ENCODE peak calls at places on chromosomes 1 and 21, in four cellular contexts. L, H, J and M are unnamed samples.
A peak's percentile ranks its signal among the peaks of the same experiment; 100 is the strongest.

GRCh38 chr1:9316080-9316444 is 23.4 kb downstream of the SPSB1 start:
- DNase-seq in L (no peak), H (no peak), J (no peak), M (no peak)

GRCh38 chr1:1605034-1605591 is 5.2 kb upstream of the FNDC10 start:
- DNase-seq in L (no peak), H (no peak), J (no peak), M (no peak)

GRCh38 chr1:231241751-231242150 is 739 bp downstream of the GNPAT start:
- DNase-seq in L (peak; percentile 71), H (peak; percentile 32), J (no peak), M (peak; percentile 54)

GRCh38 chr1:220407101-220407683 is 120.7 kb upstream of the MARK1 start:
- DNase-seq in L (no peak), H (peak; percentile 43), J (no peak), M (no peak)

GRCh38 chr1:111961773-111962565 is 27.5 kb downstream of the KCND3 start:
- DNase-seq in L (no peak), H (no peak), J (no peak), M (no peak)

GRCh38 chr1:53442297-53442696 is 16.9 kb upstream of the DMRTB1 start:
- DNase-seq in L (no peak), H (no peak), J (no peak), M (no peak)

GRCh38 chr1:151985270-151985669 is 8.4 kb downstream of the S100A10 start:
- DNase-seq in L (no peak), H (no peak), J (no peak), M (no peak)

GRCh38 chr1:115118596-115118995 is 29.3 kb upstream of the TSPAN2 start:
- DNase-seq in L (no peak), H (no peak), J (no peak), M (no peak)

GRCh38 chr1:52706941-52707926 is 9.1 kb upstream of the COA7 start:
- DNase-seq in L (no peak), H (peak; percentile 26), J (no peak), M (no peak)

GRCh38 chr1:205766038-205766437 is 9.2 kb downstream of the RAB29 start:
- DNase-seq in L (no peak), H (no peak), J (no peak), M (no peak)

GRCh38 chr1:2112280-2112701 is 62.1 kb downstream of the PRKCZ start:
- DNase-seq in L (peak; percentile 53), H (no peak), J (no peak), M (no peak)

GRCh38 chr1:201573030-201573429 is 34.1 kb downstream of the NAV1 start:
- DNase-seq in L (no peak), H (no peak), J (no peak), M (no peak)

GRCh38 chr1:228938248-228938891 is 203.1 kb downstream of the RHOU start:
- DNase-seq in L (peak; percentile 58), H (no peak), J (no peak), M (no peak)

GRCh38 chr1:151210830-151211229 is 12.5 kb downstream of the PIP5K1A start:
- DNase-seq in L (no peak), H (no peak), J (no peak), M (no peak)

GRCh38 chr1:217354900-217355299 is 276.0 kb downstream of the GPATCH2 start:
- DNase-seq in L (no peak), H (peak; percentile 20), J (no peak), M (no peak)

GRCh38 chr1:59574085-59574484 is 240.7 kb upstream of the HOOK1 start:
- DNase-seq in L (no peak), H (no peak), J (no peak), M (no peak)

GRCh38 chr1:40575336-40575735 is 43.9 kb downstream of the ZNF684 start:
- DNase-seq in L (no peak), H (no peak), J (no peak), M (no peak)

GRCh38 chr1:46532498-46533178 is 18.8 kb downstream of the KNCN start:
- DNase-seq in L (peak; percentile 88), H (peak; percentile 82), J (peak; percentile 45), M (no peak)

GRCh38 chr1:161307892-161308638 is 1.7 kb downstream of the MPZ start:
- DNase-seq in L (no peak), H (no peak), J (no peak), M (no peak)

GRCh38 chr1:201882665-201883132 is 6.0 kb upstream of the SHISA4 start:
- DNase-seq in L (no peak), H (no peak), J (peak; percentile 32), M (no peak)

GRCh38 chr1:67882196-67882958 is 49.1 kb upstream of the GNG12 start:
- DNase-seq in L (no peak), H (no peak), J (no peak), M (no peak)

GRCh38 chr1:20896824-20897223 is 109.7 kb upstream of the HP1BP3 start:
- DNase-seq in L (no peak), H (peak; percentile 41), J (no peak), M (no peak)

GRCh38 chr1:115492019-115492595 is 149.7 kb upstream of the VANGL1 start:
- DNase-seq in L (no peak), H (no peak), J (no peak), M (no peak)

GRCh38 chr1:19739628-19740027 is 60.1 kb downstream of the TMCO4 start:
- DNase-seq in L (no peak), H (no peak), J (no peak), M (no peak)

GRCh38 chr1:224800486-224801119 is 128.9 kb upstream of the DNAH14 start:
- DNase-seq in L (no peak), H (no peak), J (no peak), M (no peak)

GRCh38 chr1:230503741-230504140 is 77.6 kb upstream of the PGBD5 start:
- DNase-seq in L (no peak), H (no peak), J (no peak), M (no peak)

GRCh38 chr1:44700573-44700972 is 26.1 kb downstream of the ARMH1 start:
- DNase-seq in L (no peak), H (no peak), J (no peak), M (no peak)

GRCh38 chr1:161342186-161342585 is 25.5 kb downstream of the CFAP126 start:
- DNase-seq in L (no peak), H (no peak), J (no peak), M (no peak)

GRCh38 chr21:36135391-36136094 is 664 bp downstream of the CBR3 start:
- DNase-seq in L (peak; percentile 90), H (peak; percentile 66), J (peak; percentile 46), M (peak; percentile 70)

GRCh38 chr1:11309385-11309784 is 36.4 kb downstream of the UBIAD1 start:
- DNase-seq in L (no peak), H (no peak), J (no peak), M (no peak)

GRCh38 chr1:199747984-199748383 is 279.5 kb upstream of the NR5A2 start:
- DNase-seq in L (no peak), H (peak; percentile 16), J (no peak), M (peak; percentile 67)

GRCh38 chr1:244779410-244779809 is 56.0 kb upstream of the COX20 start:
- DNase-seq in L (no peak), H (no peak), J (no peak), M (no peak)

GRCh38 chr1:172980456-172980855 is 70.3 kb downstream of the TNFSF18 start:
- DNase-seq in L (no peak), H (no peak), J (no peak), M (no peak)

GRCh38 chr1:189131576-189131975 is 1346.1 kb downstream of the BRINP3 start:
- DNase-seq in L (no peak), H (no peak), J (no peak), M (no peak)

GRCh38 chr1:85450832-85451231 is 14.1 kb downstream of the DDAH1 start:
- DNase-seq in L (no peak), H (no peak), J (no peak), M (no peak)

GRCh38 chr1:32716312-32717126 is 13.9 kb upstream of the SYNC start:
- DNase-seq in L (no peak), H (peak; percentile 98), J (no peak), M (peak; percentile 89)

GRCh38 chr1:149888160-149888998 is 11.0 kb upstream of the BOLA1 start:
- DNase-seq in L (peak; percentile 79), H (peak; percentile 93), J (peak; percentile 81), M (peak; percentile 74)

GRCh38 chr1:101520302-101520701 is 283.5 kb downstream of the S1PR1 start:
- DNase-seq in L (no peak), H (peak; percentile 72), J (peak; percentile 24), M (peak; percentile 63)

GRCh38 chr1:52460686-52461085 is 56.3 kb downstream of the PRPF38A start:
- DNase-seq in L (no peak), H (no peak), J (peak; percentile 36), M (no peak)

GRCh38 chr1:24417681-24418080 is 2.1 kb downstream of the NIPAL3 start:
- DNase-seq in L (no peak), H (no peak), J (no peak), M (no peak)